ENCODE peak calls at places on chromosomes 7 and 10, in eight cellular contexts. One of them, this sample, is unnamed.

GRCh38 chr7:138975343-138976104 is 5.7 kb downstream of the KIAA1549 start:
- DNase-seq in adrenal gland: no peak
- DNase-seq in ovary: no peak
- DNase-seq in CD8-positive, alpha-beta memory T cell: no peak
- DNase-seq in GM23248: no peak
- DNase-seq in left ventricle myocardium inferior: no peak
- DNase-seq in AG04450: no peak
- DNase-seq in H9: no peak
- DNase-seq in this sample: peak

GRCh38 chr10:43878386-43878785 is 229.7 kb upstream of the ZNF32 start:
- DNase-seq in adrenal gland: peak
- DNase-seq in ovary: no peak
- DNase-seq in CD8-positive, alpha-beta memory T cell: no peak
- DNase-seq in GM23248: peak
- DNase-seq in left ventricle myocardium inferior: peak
- DNase-seq in AG04450: no peak
- DNase-seq in H9: no peak
- DNase-seq in this sample: no peak

GRCh38 chr7:96284838-96285237 is 37.1 kb downstream of the SLC25A13 start:
- DNase-seq in adrenal gland: no peak
- DNase-seq in ovary: no peak
- DNase-seq in CD8-positive, alpha-beta memory T cell: no peak
- DNase-seq in GM23248: peak
- DNase-seq in left ventricle myocardium inferior: no peak
- DNase-seq in AG04450: no peak
- DNase-seq in H9: no peak
- DNase-seq in this sample: no peak

GRCh38 chr7:132577206-132578049 is 1.2 kb upstream of the PLXNA4 start:
- DNase-seq in adrenal gland: peak
- DNase-seq in ovary: peak
- DNase-seq in CD8-positive, alpha-beta memory T cell: no peak
- DNase-seq in GM23248: peak
- DNase-seq in left ventricle myocardium inferior: peak
- DNase-seq in AG04450: no peak
- DNase-seq in H9: peak
- DNase-seq in this sample: peak

GRCh38 chr10:79305515-79305914 is 41.8 kb upstream of the PPIF start:
- DNase-seq in adrenal gland: no peak
- DNase-seq in ovary: no peak
- DNase-seq in CD8-positive, alpha-beta memory T cell: no peak
- DNase-seq in GM23248: no peak
- DNase-seq in left ventricle myocardium inferior: no peak
- DNase-seq in AG04450: no peak
- DNase-seq in H9: no peak
- DNase-seq in this sample: no peak

GRCh38 chr10:12448729-12449391 is 99.5 kb downstream of the CAMK1D start:
- DNase-seq in adrenal gland: peak
- DNase-seq in ovary: peak
- DNase-seq in CD8-positive, alpha-beta memory T cell: peak
- DNase-seq in GM23248: peak
- DNase-seq in left ventricle myocardium inferior: no peak
- DNase-seq in AG04450: peak
- DNase-seq in H9: no peak
- DNase-seq in this sample: peak

GRCh38 chr7:127943541-127944521 is 87.4 kb downstream of the LRRC4 start:
- DNase-seq in adrenal gland: no peak
- DNase-seq in ovary: peak
- DNase-seq in CD8-positive, alpha-beta memory T cell: no peak
- DNase-seq in GM23248: peak
- DNase-seq in left ventricle myocardium inferior: no peak
- DNase-seq in AG04450: no peak
- DNase-seq in H9: no peak
- DNase-seq in this sample: peak

GRCh38 chr7:21261627-21262564 is 166.0 kb upstream of the SP4 start:
- DNase-seq in adrenal gland: peak
- DNase-seq in ovary: no peak
- DNase-seq in CD8-positive, alpha-beta memory T cell: peak
- DNase-seq in GM23248: peak
- DNase-seq in left ventricle myocardium inferior: no peak
- DNase-seq in AG04450: no peak
- DNase-seq in H9: peak
- DNase-seq in this sample: peak

GRCh38 chr7:134298902-134299683 is 17.6 kb downstream of the SLC35B4 start:
- DNase-seq in adrenal gland: no peak
- DNase-seq in ovary: peak
- DNase-seq in CD8-positive, alpha-beta memory T cell: no peak
- DNase-seq in GM23248: no peak
- DNase-seq in left ventricle myocardium inferior: peak
- DNase-seq in AG04450: peak
- DNase-seq in H9: no peak
- DNase-seq in this sample: no peak

DNA sequence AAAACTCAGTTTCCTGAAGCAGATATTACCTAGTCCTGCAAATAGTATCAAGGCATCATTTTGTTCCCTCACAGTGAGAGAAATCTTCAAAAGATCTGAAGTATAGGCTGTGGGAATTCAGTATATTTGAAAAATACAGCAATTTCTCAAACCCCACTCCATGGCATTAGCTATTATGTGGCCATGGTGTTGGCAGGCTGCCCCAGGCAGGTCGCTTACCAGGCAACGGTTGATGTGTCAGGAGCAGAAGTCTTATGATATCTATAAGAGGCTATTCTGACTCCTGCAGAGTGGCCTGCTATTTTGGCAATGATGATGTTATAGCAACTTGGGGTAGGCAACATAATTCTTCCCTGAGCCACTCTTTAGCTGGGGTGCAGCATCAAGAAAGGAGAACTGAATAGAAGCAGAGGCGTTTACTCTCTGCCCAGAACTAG is 187.9 kb downstream of the PLXDC2 start:
- DNase-seq in adrenal gland: peak
- DNase-seq in ovary: no peak
- DNase-seq in CD8-positive, alpha-beta memory T cell: no peak
- DNase-seq in GM23248: peak
- DNase-seq in left ventricle myocardium inferior: peak
- DNase-seq in AG04450: no peak
- DNase-seq in H9: no peak
- DNase-seq in this sample: no peak
- H3K27ac ChIP-seq in adrenal gland: peak
- H3K27ac ChIP-seq in ovary: no peak
- H3K27ac ChIP-seq in CD8-positive, alpha-beta memory T cell: no peak
- H3K27ac ChIP-seq in GM23248: peak
- H3K27ac ChIP-seq in left ventricle myocardium inferior: peak
- H3K27ac ChIP-seq in AG04450: peak
- H3K27ac ChIP-seq in H9: no peak
- H3K27ac ChIP-seq in this sample: no peak

GRCh38 chr7:152899482-152900166 is 140.1 kb downstream of the ACTR3B start:
- DNase-seq in adrenal gland: no peak
- DNase-seq in ovary: peak
- DNase-seq in CD8-positive, alpha-beta memory T cell: no peak
- DNase-seq in GM23248: no peak
- DNase-seq in left ventricle myocardium inferior: peak
- DNase-seq in AG04450: no peak
- DNase-seq in H9: no peak
- DNase-seq in this sample: peak
- H3K27ac ChIP-seq in adrenal gland: no peak
- H3K27ac ChIP-seq in ovary: no peak
- H3K27ac ChIP-seq in CD8-positive, alpha-beta memory T cell: no peak
- H3K27ac ChIP-seq in GM23248: no peak
- H3K27ac ChIP-seq in left ventricle myocardium inferior: peak
- H3K27ac ChIP-seq in AG04450: no peak
- H3K27ac ChIP-seq in H9: no peak
- H3K27ac ChIP-seq in this sample: no peak

GRCh38 chr7:102433319-102434038 is at the start of gene ORAI2:
- DNase-seq in adrenal gland: peak
- DNase-seq in ovary: peak
- DNase-seq in CD8-positive, alpha-beta memory T cell: peak
- DNase-seq in GM23248: peak
- DNase-seq in left ventricle myocardium inferior: peak
- DNase-seq in AG04450: no peak
- DNase-seq in H9: peak
- DNase-seq in this sample: peak
- H3K27ac ChIP-seq in adrenal gland: peak
- H3K27ac ChIP-seq in ovary: peak
- H3K27ac ChIP-seq in CD8-positive, alpha-beta memory T cell: peak
- H3K27ac ChIP-seq in GM23248: peak
- H3K27ac ChIP-seq in left ventricle myocardium inferior: peak
- H3K27ac ChIP-seq in AG04450: peak
- H3K27ac ChIP-seq in H9: no peak
- H3K27ac ChIP-seq in this sample: peak

GRCh38 chr10:17094844-17095243 is 34.8 kb downstream of the CUBN start:
- DNase-seq in adrenal gland: no peak
- DNase-seq in ovary: no peak
- DNase-seq in CD8-positive, alpha-beta memory T cell: no peak
- DNase-seq in GM23248: no peak
- DNase-seq in left ventricle myocardium inferior: no peak
- DNase-seq in AG04450: no peak
- DNase-seq in H9: no peak
- DNase-seq in this sample: no peak
- H3K27ac ChIP-seq in adrenal gland: no peak
- H3K27ac ChIP-seq in ovary: no peak
- H3K27ac ChIP-seq in CD8-positive, alpha-beta memory T cell: no peak
- H3K27ac ChIP-seq in GM23248: no peak
- H3K27ac ChIP-seq in left ventricle myocardium inferior: no peak
- H3K27ac ChIP-seq in AG04450: no peak
- H3K27ac ChIP-seq in H9: no peak
- H3K27ac ChIP-seq in this sample: no peak

GRCh38 chr7:2621948-2622640 is 9.7 kb upstream of the TTYH3 start:
- DNase-seq in adrenal gland: no peak
- DNase-seq in ovary: no peak
- DNase-seq in CD8-positive, alpha-beta memory T cell: no peak
- DNase-seq in GM23248: no peak
- DNase-seq in left ventricle myocardium inferior: no peak
- DNase-seq in AG04450: no peak
- DNase-seq in H9: peak
- DNase-seq in this sample: peak
- H3K27ac ChIP-seq in adrenal gland: no peak
- H3K27ac ChIP-seq in ovary: no peak
- H3K27ac ChIP-seq in CD8-positive, alpha-beta memory T cell: no peak
- H3K27ac ChIP-seq in GM23248: no peak
- H3K27ac ChIP-seq in left ventricle myocardium inferior: no peak
- H3K27ac ChIP-seq in AG04450: no peak
- H3K27ac ChIP-seq in H9: no peak
- H3K27ac ChIP-seq in this sample: no peak

GRCh38 chr10:117541909-117542705 is 439 bp upstream of the EMX2 start:
- DNase-seq in adrenal gland: peak
- DNase-seq in ovary: peak
- DNase-seq in CD8-positive, alpha-beta memory T cell: no peak
- DNase-seq in GM23248: peak
- DNase-seq in left ventricle myocardium inferior: no peak
- DNase-seq in AG04450: no peak
- DNase-seq in H9: peak
- DNase-seq in this sample: peak

GRCh38 chr10:117543245-117543998 is 876 bp downstream of the EMX2 start:
- DNase-seq in adrenal gland: peak
- DNase-seq in ovary: peak
- DNase-seq in CD8-positive, alpha-beta memory T cell: no peak
- DNase-seq in GM23248: peak
- DNase-seq in left ventricle myocardium inferior: no peak
- DNase-seq in AG04450: no peak
- DNase-seq in H9: peak
- DNase-seq in this sample: peak

GRCh38 chr10:117543999-117544728 is 1.6 kb downstream of the EMX2 start:
- DNase-seq in adrenal gland: no peak
- DNase-seq in ovary: no peak
- DNase-seq in CD8-positive, alpha-beta memory T cell: no peak
- DNase-seq in GM23248: peak
- DNase-seq in left ventricle myocardium inferior: no peak
- DNase-seq in AG04450: no peak
- DNase-seq in H9: peak
- DNase-seq in this sample: peak

GRCh38 chr10:117541405-117541908 is 1.1 kb upstream of the EMX2 start:
- DNase-seq in adrenal gland: peak
- DNase-seq in ovary: peak
- DNase-seq in CD8-positive, alpha-beta memory T cell: no peak
- DNase-seq in GM23248: peak
- DNase-seq in left ventricle myocardium inferior: no peak
- DNase-seq in AG04450: no peak
- DNase-seq in H9: peak
- DNase-seq in this sample: peak

DNA sequence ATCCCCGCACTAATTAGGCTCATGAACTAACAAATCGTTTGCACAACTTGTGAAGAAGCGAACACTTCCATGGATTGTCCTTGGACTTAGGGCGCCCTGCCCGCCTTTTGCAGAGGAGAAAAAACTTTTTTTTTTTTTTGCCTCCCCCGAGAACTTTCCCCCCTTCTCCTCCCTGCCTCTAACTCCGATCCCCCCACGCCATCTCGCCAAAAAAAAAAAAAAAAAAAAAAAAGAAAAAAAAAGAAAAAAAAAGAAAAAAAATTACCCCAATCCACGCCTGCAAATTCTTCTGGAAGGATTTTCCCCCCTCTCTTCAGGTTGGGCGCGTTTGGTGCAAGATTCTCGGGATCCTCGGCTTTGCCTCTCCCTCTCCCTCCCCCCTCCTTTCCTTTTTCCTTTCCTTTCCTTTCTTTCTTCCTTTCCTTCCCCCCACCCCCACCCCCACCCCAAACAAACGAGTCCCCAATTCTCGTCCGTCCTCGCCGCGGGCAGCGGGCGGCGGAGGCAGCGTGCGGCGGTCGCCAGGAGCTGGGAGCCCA is at the start of gene EMX2:
- DNase-seq in adrenal gland: no peak
- DNase-seq in ovary: no peak
- DNase-seq in CD8-positive, alpha-beta memory T cell: no peak
- DNase-seq in GM23248: peak
- DNase-seq in left ventricle myocardium inferior: no peak
- DNase-seq in AG04450: no peak
- DNase-seq in H9: no peak
- DNase-seq in this sample: no peak
- H3K27ac ChIP-seq in adrenal gland: no peak
- H3K27ac ChIP-seq in ovary: peak
- H3K27ac ChIP-seq in CD8-positive, alpha-beta memory T cell: no peak
- H3K27ac ChIP-seq in GM23248: peak
- H3K27ac ChIP-seq in left ventricle myocardium inferior: no peak
- H3K27ac ChIP-seq in AG04450: no peak
- H3K27ac ChIP-seq in H9: no peak
- H3K27ac ChIP-seq in this sample: peak

GRCh38 chr7:85095357-85095756 is 91.5 kb downstream of the SEMA3D start:
- DNase-seq in adrenal gland: no peak
- DNase-seq in ovary: no peak
- DNase-seq in CD8-positive, alpha-beta memory T cell: no peak
- DNase-seq in GM23248: no peak
- DNase-seq in left ventricle myocardium inferior: peak
- DNase-seq in AG04450: no peak
- DNase-seq in H9: no peak
- DNase-seq in this sample: peak

GRCh38 chr7:85095816-85096215 is 91.0 kb downstream of the SEMA3D start:
- DNase-seq in adrenal gland: no peak
- DNase-seq in ovary: no peak
- DNase-seq in CD8-positive, alpha-beta memory T cell: no peak
- DNase-seq in GM23248: peak
- DNase-seq in left ventricle myocardium inferior: no peak
- DNase-seq in AG04450: no peak
- DNase-seq in H9: no peak
- DNase-seq in this sample: no peak

GRCh38 chr7:85090919-85091567 is 95.8 kb downstream of the SEMA3D start:
- DNase-seq in adrenal gland: no peak
- DNase-seq in ovary: no peak
- DNase-seq in CD8-positive, alpha-beta memory T cell: no peak
- DNase-seq in GM23248: no peak
- DNase-seq in left ventricle myocardium inferior: no peak
- DNase-seq in AG04450: no peak
- DNase-seq in H9: no peak
- DNase-seq in this sample: no peak

GRCh38 chr7:85091568-85091928 is 95.3 kb downstream of the SEMA3D start:
- DNase-seq in adrenal gland: no peak
- DNase-seq in ovary: no peak
- DNase-seq in CD8-positive, alpha-beta memory T cell: no peak
- DNase-seq in GM23248: no peak
- DNase-seq in left ventricle myocardium inferior: no peak
- DNase-seq in AG04450: no peak
- DNase-seq in H9: no peak
- DNase-seq in this sample: no peak

GRCh38 chr7:85094046-85094720 is 92.7 kb downstream of the SEMA3D start:
- DNase-seq in adrenal gland: no peak
- DNase-seq in ovary: peak
- DNase-seq in CD8-positive, alpha-beta memory T cell: no peak
- DNase-seq in GM23248: no peak
- DNase-seq in left ventricle myocardium inferior: no peak
- DNase-seq in AG04450: no peak
- DNase-seq in H9: no peak
- DNase-seq in this sample: no peak
- H3K27ac ChIP-seq in adrenal gland: no peak
- H3K27ac ChIP-seq in ovary: no peak
- H3K27ac ChIP-seq in CD8-positive, alpha-beta memory T cell: no peak
- H3K27ac ChIP-seq in GM23248: no peak
- H3K27ac ChIP-seq in left ventricle myocardium inferior: peak
- H3K27ac ChIP-seq in AG04450: no peak
- H3K27ac ChIP-seq in H9: no peak
- H3K27ac ChIP-seq in this sample: no peak

This sample was measured in SJCRH30.